ENCODE peak calls at places on chromosomes 3 and 15, in seven cellular contexts. C is Panc1, P is spleen, K is GM12892, W is H1, V is vagina, H is GM23338. Q is an unnamed sample.

GRCh38 chr3:15812183-15812582 is 14.4 kb upstream of the ANKRD28 start:
- DNase-seq in V (no peak), H (peak; percentile 27), C (no peak), P (no peak), K (no peak), W (no peak), Q (no peak)

GRCh38 chr3:47890832-47891620 is 88.1 kb downstream of the DHX30 start:
- DNase-seq in V (no peak), W (no peak), P (no peak), H (no peak), C (no peak), K (no peak), Q (no peak)

GRCh38 chr3:122977645-122978466 is 49.7 kb downstream of the SEMA5B start:
- DNase-seq in H (peak; percentile 76), P (no peak), K (no peak), V (no peak), W (no peak), C (no peak), Q (no peak)

GRCh38 chr15:38554354-38554753 is 10.3 kb downstream of the RASGRP1 start:
- DNase-seq in V (no peak), H (no peak), C (no peak), P (no peak), K (no peak), W (no peak), Q (no peak)

GRCh38 chr3:22729212-22729611 is 473.9 kb upstream of the UBE2E2 start:
- DNase-seq in C (no peak), V (no peak), W (no peak), P (no peak), K (no peak), H (no peak), Q (no peak)

GRCh38 chr15:55562601-55563000 is 25.5 kb downstream of the PYGO1 start:
- DNase-seq in W (no peak), K (no peak), C (no peak), P (no peak), H (no peak), V (no peak), Q (no peak)

GRCh38 chr15:32747886-32748285 is 30.1 kb downstream of the GREM1 start:
- DNase-seq in V (no peak), K (no peak), H (no peak), C (no peak), P (no peak), W (no peak), Q (no peak)

GRCh38 chr3:95923496-95924210 is 890.7 kb upstream of the EPHA6 start:
- DNase-seq in W (no peak), V (no peak), C (no peak), K (no peak), H (no peak), P (no peak), Q (no peak)

GRCh38 chr3:67635257-67635656 is 19.2 kb downstream of the SUCLG2 start:
- DNase-seq in P (no peak), W (no peak), V (no peak), K (no peak), H (no peak), C (peak; percentile 67), Q (no peak)

GRCh38 chr15:82300883-82301282 is 38.3 kb downstream of the SAXO2 start:
- DNase-seq in K (no peak), W (peak; percentile 34), H (no peak), C (no peak), P (no peak), V (no peak), Q (no peak)

GRCh38 chr3:3499987-3500386 is 299.2 kb upstream of the LRRN1 start:
- DNase-seq in V (no peak), K (no peak), P (no peak), C (no peak), W (no peak), H (no peak), Q (no peak)

GRCh38 chr3:119647843-119648575 is 12.4 kb downstream of the POPDC2 start:
- DNase-seq in H (no peak), K (no peak), C (no peak), P (no peak), V (no peak), W (no peak), Q (no peak)

GRCh38 chr3:119644481-119644880 is 15.9 kb downstream of the POPDC2 start:
- DNase-seq in H (no peak), K (no peak), W (no peak), C (no peak), V (no peak), P (no peak), Q (no peak)

GRCh38 chr3:119649764-119650163 is 10.6 kb downstream of the POPDC2 start:
- DNase-seq in K (no peak), W (no peak), C (no peak), V (no peak), H (no peak), P (no peak), Q (no peak)

GRCh38 chr3:119645813-119646212 is 14.6 kb downstream of the POPDC2 start:
- DNase-seq in P (no peak), H (no peak), C (no peak), V (no peak), K (no peak), W (no peak), Q (no peak)

DNA sequence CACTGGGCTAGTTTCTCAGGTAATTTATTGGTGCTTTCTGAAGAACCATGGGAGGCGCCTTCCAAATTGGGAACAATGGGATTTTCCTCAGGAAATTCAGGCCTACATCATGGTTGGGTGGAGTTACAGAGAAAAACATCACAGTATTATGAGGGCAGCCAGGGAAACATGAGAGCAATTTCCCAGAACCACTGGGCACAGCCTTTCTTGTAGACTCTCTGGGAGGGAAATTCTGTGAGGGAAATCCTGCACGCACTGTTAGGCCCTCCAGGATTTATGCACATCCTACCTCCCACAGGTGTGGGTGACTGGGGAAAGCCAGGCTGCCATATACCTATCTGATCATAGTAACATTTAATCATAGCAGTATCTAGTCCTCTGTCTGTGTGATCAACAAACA is 13.2 kb downstream of the POPDC2 start:
- DNase-seq in C (no peak), P (no peak), W (no peak), K (no peak), H (no peak), V (no peak), Q (no peak)
- TF ChIP-seq POLR2AphosphoS5 in C (no peak), P (peak; percentile 27), W (no peak), K (no peak), H (no peak), V (peak; percentile 88), Q (no peak)

DNA sequence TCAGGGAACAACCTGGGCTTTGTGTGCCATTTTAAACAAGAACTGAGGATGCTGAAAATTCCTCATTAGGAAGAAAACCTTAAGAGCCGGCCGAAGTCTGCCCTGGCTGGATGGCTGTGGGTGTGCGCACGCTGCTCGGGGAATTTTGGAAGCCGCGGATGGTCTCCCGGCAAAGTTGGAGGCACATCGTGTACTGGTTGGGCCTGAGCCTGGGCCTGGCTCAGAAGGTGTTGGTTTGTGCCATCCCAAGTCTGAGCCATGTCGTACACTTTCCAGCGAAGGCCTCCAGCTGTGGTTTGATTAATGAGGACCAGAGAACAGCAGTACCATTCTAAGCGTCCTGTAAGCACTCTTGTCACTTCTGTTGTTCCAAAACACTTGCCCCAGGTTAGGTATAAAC is 188.2 kb downstream of the ATP10A start:
- DNase-seq in P (no peak), K (no peak), V (no peak), C (no peak), H (no peak), W (no peak), Q (no peak)
- TF ChIP-seq POLR2AphosphoS5 in P (no peak), K (no peak), V (no peak), C (no peak), H (no peak), W (no peak), Q (no peak)

GRCh38 chr15:64898406-64898805 is 13.3 kb upstream of the ANKDD1A start:
- DNase-seq in K (no peak), V (no peak), P (no peak), C (no peak), H (no peak), W (no peak), Q (no peak)

GRCh38 chr15:64896371-64897069 is 15.2 kb upstream of the ANKDD1A start:
- DNase-seq in W (no peak), P (no peak), V (no peak), H (no peak), K (no peak), C (no peak), Q (no peak)

GRCh38 chr15:64895285-64896065 is 16.2 kb upstream of the ANKDD1A start:
- DNase-seq in C (no peak), W (no peak), H (no peak), V (no peak), P (no peak), K (no peak), Q (peak; percentile 49)

GRCh38 chr15:64894395-64895056 is 17.2 kb upstream of the ANKDD1A start:
- DNase-seq in V (no peak), C (no peak), P (peak; percentile 96), K (peak; percentile 69), W (peak; percentile 69), H (peak; percentile 82), Q (peak; percentile 59)

GRCh38 chr15:64897345-64897985 is 14.2 kb upstream of the ANKDD1A start:
- DNase-seq in P (peak; percentile 91), V (no peak), W (no peak), C (no peak), H (no peak), K (no peak), Q (no peak)
- TF ChIP-seq POLR2AphosphoS5 in P (peak; percentile 81), V (peak; percentile 10), W (no peak), C (no peak), H (no peak), K (no peak), Q (no peak)

GRCh38 chr3:8481380-8481779 is 20.2 kb upstream of the LMCD1 start:
- DNase-seq in C (no peak), H (no peak), V (no peak), P (no peak), W (no peak), K (no peak), Q (no peak)

GRCh38 chr3:8485141-8485840 is 16.3 kb upstream of the LMCD1 start:
- DNase-seq in C (no peak), H (no peak), V (no peak), W (no peak), P (no peak), K (no peak), Q (no peak)

GRCh38 chr3:8482263-8482662 is 19.4 kb upstream of the LMCD1 start:
- DNase-seq in P (no peak), W (no peak), C (no peak), H (no peak), V (no peak), K (no peak), Q (no peak)

GRCh38 chr3:8484409-8485140 is 17.0 kb upstream of the LMCD1 start:
- DNase-seq in C (no peak), P (no peak), V (no peak), W (no peak), H (no peak), K (no peak), Q (no peak)

DNA sequence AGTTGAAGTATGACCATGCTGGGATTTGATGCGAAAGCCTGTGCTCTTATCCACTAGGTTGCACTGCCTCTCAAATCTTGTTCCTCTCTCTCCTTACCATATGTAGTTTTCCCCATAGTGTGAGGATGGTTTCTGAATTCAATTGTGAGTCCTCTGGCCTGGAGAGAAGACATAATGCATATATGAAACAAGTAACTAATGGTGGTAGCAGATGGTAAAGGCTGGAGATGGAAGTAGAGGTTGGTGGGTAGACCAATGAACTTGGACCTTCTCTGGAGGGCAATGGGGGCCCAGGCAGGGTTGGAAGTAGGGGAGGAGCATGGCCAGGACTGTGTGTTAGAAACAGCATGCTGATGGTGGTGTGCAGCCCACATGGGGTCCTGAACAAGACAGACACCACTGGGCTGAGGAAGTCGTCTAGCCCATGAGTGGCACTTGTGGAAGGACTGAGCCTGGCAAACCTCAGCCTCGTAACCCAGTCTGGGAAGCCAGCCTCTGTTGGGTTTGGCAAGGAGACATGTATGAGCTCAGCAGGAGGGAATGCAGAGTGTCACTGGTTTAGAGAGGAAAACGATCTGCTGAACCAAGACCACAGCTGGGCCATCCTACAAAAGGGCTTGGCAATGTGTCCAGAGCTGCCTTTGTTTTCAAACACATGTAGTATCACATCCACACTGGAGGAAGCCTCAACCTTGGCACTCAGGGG is 18.5 kb upstream of the LMCD1 start:
- DNase-seq in W (no peak), H (no peak), V (no peak), P (no peak), K (no peak), C (no peak), Q (no peak)
- TF ChIP-seq POLR2AphosphoS5 in W (no peak), H (no peak), V (no peak), P (peak; percentile 46), K (no peak), C (no peak), Q (no peak)